ENCODE peak calls at places on chromosomes 11 and 22, in eight cellular contexts. K, B, V, A, W, T, P and H are unnamed samples.

GRCh38 chr11:110710520-110711381 is 1.5 kb downstream of the ARHGAP20 start:
- DNase-seq in K (peak), B (no peak), V (no peak), A (no peak), W (no peak), T (peak), P (no peak), H (peak)

GRCh38 chr22:30290318-30290678 is 993 bp upstream of the CASTOR1 start:
- DNase-seq in K (no peak), B (no peak), V (no peak), A (peak), W (no peak), T (peak), P (no peak), H (no peak)

GRCh38 chr11:93583490-93583889 is 40.3 kb upstream of the SMCO4 start:
- DNase-seq in K (no peak), B (no peak), V (no peak), A (no peak), W (no peak), T (no peak), P (no peak), H (no peak)

GRCh38 chr22:38652858-38653257 is 3.3 kb downstream of the FAM227A start:
- DNase-seq in K (no peak), B (no peak), V (peak), A (no peak), W (no peak), T (no peak), P (no peak), H (no peak)

GRCh38 chr11:125275905-125276634 is 111.5 kb downstream of the PKNOX2 start:
- DNase-seq in K (no peak), B (no peak), V (no peak), A (no peak), W (no peak), T (peak), P (no peak), H (no peak)

GRCh38 chr11:776459-777287 is 614 bp downstream of the GATD1 start:
- DNase-seq in K (peak), B (no peak), V (peak), A (no peak), W (peak), T (peak), P (peak), H (peak)

GRCh38 chr11:70742553-70743291 is 344.4 kb downstream of the CTTN start:
- DNase-seq in K (peak), B (no peak), V (no peak), A (peak), W (no peak), T (no peak), P (no peak), H (peak)

GRCh38 chr11:17387280-17387679 is 1.2 kb downstream of the KCNJ11 start:
- DNase-seq in K (no peak), B (no peak), V (no peak), A (no peak), W (no peak), T (no peak), P (no peak), H (no peak)

GRCh38 chr11:47179655-47179991 is 2.9 kb upstream of the ARFGAP2 start:
- DNase-seq in K (peak), B (no peak), V (peak), A (peak), W (peak), T (peak), P (peak), H (no peak)

GRCh38 chr11:2929511-2929879 is 275 bp upstream of the PHLDA2 start:
- DNase-seq in K (no peak), B (no peak), V (peak), A (no peak), W (no peak), T (peak), P (no peak), H (peak)

GRCh38 chr22:44909241-44909640 is 100.6 kb downstream of the PHF21B start:
- DNase-seq in K (no peak), B (no peak), V (no peak), A (no peak), W (no peak), T (no peak), P (no peak), H (no peak)

GRCh38 chr11:19988598-19988997 is 171.7 kb downstream of the DBX1 start:
- DNase-seq in K (peak), B (no peak), V (peak), A (no peak), W (no peak), T (peak), P (no peak), H (peak)

GRCh38 chr11:87366766-87367405 is 329.2 kb downstream of the TMEM135 start:
- DNase-seq in K (no peak), B (no peak), V (no peak), A (no peak), W (no peak), T (no peak), P (no peak), H (no peak)

GRCh38 chr11:62461740-62462522 is 43.1 kb downstream of the SCGB1A1 start:
- DNase-seq in K (no peak), B (peak), V (no peak), A (no peak), W (no peak), T (peak), P (no peak), H (no peak)

GRCh38 chr22:31932863-31933262 is 11.5 kb upstream of the YWHAH start:
- DNase-seq in K (no peak), B (peak), V (no peak), A (no peak), W (no peak), T (no peak), P (no peak), H (no peak)

GRCh38 chr22:44362249-44363040 is 49.7 kb upstream of the SHISAL1 start:
- DNase-seq in K (no peak), B (no peak), V (no peak), A (no peak), W (no peak), T (peak), P (no peak), H (peak)

GRCh38 chr22:40156001-40156516 is 21.7 kb upstream of the TNRC6B start:
- DNase-seq in K (peak), B (no peak), V (peak), A (no peak), W (no peak), T (peak), P (peak), H (no peak)

GRCh38 chr11:70486731-70487130 is 88.4 kb downstream of the CTTN start:
- DNase-seq in K (no peak), B (no peak), V (no peak), A (no peak), W (no peak), T (no peak), P (no peak), H (no peak)

GRCh38 chr11:114243461-114244372 is 52.5 kb upstream of the NNMT start:
- DNase-seq in K (no peak), B (no peak), V (no peak), A (no peak), W (no peak), T (no peak), P (no peak), H (no peak)

GRCh38 chr22:49641770-49642313 is 185.8 kb downstream of the BRD1 start:
- DNase-seq in K (no peak), B (no peak), V (no peak), A (no peak), W (no peak), T (no peak), P (no peak), H (no peak)